ENCODE peak calls at places on chromosomes 1 and 21, in five cellular contexts. S, X, W, M and T are unnamed samples.

GRCh38 chr1:192518700-192519099 is 56.9 kb upstream of the RGS1 start:
- DNase-seq in X (no peak), W (no peak), S (no peak), M (no peak), T (no peak)

GRCh38 chr1:108316545-108316944 is 72.7 kb upstream of the NBPF4 start:
- DNase-seq in M (peak), W (no peak), X (no peak), S (no peak), T (peak)

GRCh38 chr1:186985889-186986491 is 157.2 kb downstream of the PLA2G4A start:
- DNase-seq in W (no peak), S (peak), M (peak), X (no peak), T (peak)

GRCh38 chr1:183970516-183971300 is 66.8 kb downstream of the COLGALT2 start:
- DNase-seq in M (no peak), W (no peak), S (no peak), X (no peak), T (no peak)

GRCh38 chr1:66480162-66480561 is 53.8 kb upstream of the SGIP1 start:
- DNase-seq in S (no peak), X (no peak), M (no peak), W (no peak), T (no peak)

GRCh38 chr21:32256873-32257620 is 21.8 kb downstream of the MIS18A start:
- DNase-seq in W (peak), X (no peak), M (peak), S (peak), T (no peak)

GRCh38 chr1:92037400-92037799 is 7.6 kb downstream of the EPHX4 start:
- DNase-seq in W (no peak), M (no peak), X (no peak), S (no peak), T (no peak)

GRCh38 chr1:108000620-108001105 is 35.7 kb upstream of the VAV3 start:
- DNase-seq in W (peak), S (peak), X (no peak), M (peak), T (no peak)

GRCh38 chr1:213905315-213905714 is 82.5 kb upstream of the PROX1 start:
- DNase-seq in S (no peak), X (no peak), W (no peak), M (no peak), T (no peak)